ENCODE peak calls at places on chromosome 18, in eight cellular contexts. V is sigmoid colon; J is CD8-positive, alpha-beta T cell; H is ovary; Z is stomach; X is breast epithelium; M is brain microvascular endothelial cell; L is AG04450. F is an unnamed sample.
A peak's percentile ranks its signal among the peaks of the same experiment; 100 is the strongest.

GRCh38 chr18:32956591-32957310 is 183.9 kb upstream of the KLHL14 start:
- DNase-seq in H (no peak), L (peak; percentile 2), Z (no peak), J (no peak), M (peak; percentile 22), X (no peak), V (no peak), F (no peak)

GRCh38 chr18:12074734-12075133 is 18.9 kb upstream of the ANKRD62 start:
- DNase-seq in J (no peak), V (no peak), Z (no peak), H (no peak), L (no peak), M (peak; percentile 21), X (no peak), F (no peak)

GRCh38 chr18:31512203-31512764 is 14.3 kb downstream of the DSG2 start:
- DNase-seq in H (no peak), Z (peak; percentile 32), L (no peak), J (no peak), M (peak; percentile 90), X (no peak), V (no peak), F (no peak)

GRCh38 chr18:78596794-78597193 is 382.8 kb upstream of the SALL3 start:
- DNase-seq in H (no peak), L (no peak), Z (no peak), V (no peak), J (no peak), M (no peak), X (no peak), F (no peak)

GRCh38 chr18:38634117-38634516 is 1068.5 kb upstream of the CELF4 start:
- DNase-seq in H (no peak), L (no peak), V (no peak), Z (no peak), X (no peak), J (no peak), M (no peak), F (no peak)

GRCh38 chr18:58043452-58044369 is at the start of gene NEDD4L:
- DNase-seq in L (peak; percentile 65), X (peak; percentile 80), H (peak; percentile 83), M (peak; percentile 84), Z (peak; percentile 89), J (peak; percentile 66), V (peak; percentile 92), F (peak; percentile 69)

GRCh38 chr18:51128533-51128932 is 68.9 kb downstream of the MEX3C start:
- DNase-seq in J (no peak), X (no peak), M (no peak), H (no peak), V (no peak), Z (no peak), L (no peak), F (no peak)

GRCh38 chr18:65769653-65770052 is 18.8 kb downstream of the CDH7 start:
- DNase-seq in X (no peak), Z (no peak), J (no peak), V (no peak), H (no peak), M (no peak), L (no peak), F (no peak)

GRCh38 chr18:24731158-24731557 is 270.7 kb downstream of the HRH4 start:
- DNase-seq in L (no peak), Z (no peak), V (no peak), X (no peak), J (no peak), M (no peak), H (no peak), F (no peak)

GRCh38 chr18:44731866-44732555 is 51.3 kb downstream of the SETBP1 start:
- DNase-seq in H (no peak), V (no peak), Z (no peak), X (no peak), L (no peak), J (no peak), M (peak; percentile 39), F (no peak)

GRCh38 chr18:76464281-76465259 is 30.5 kb downstream of the ZNF516 start:
- DNase-seq in X (no peak), V (peak; percentile 41), H (no peak), L (no peak), M (no peak), J (no peak), Z (no peak), F (no peak)

GRCh38 chr18:8424917-8425725 is 184.1 kb upstream of the RAB12 start:
- DNase-seq in X (no peak), H (no peak), Z (no peak), L (peak; percentile 13), M (peak; percentile 63), J (no peak), V (no peak), F (no peak)

GRCh38 chr18:8424481-8424880 is 184.8 kb upstream of the RAB12 start:
- DNase-seq in Z (no peak), L (no peak), H (no peak), J (no peak), M (peak; percentile 16), X (no peak), V (no peak), F (no peak)

GRCh38 chr18:8427339-8427738 is 181.9 kb upstream of the RAB12 start:
- DNase-seq in L (no peak), H (no peak), Z (no peak), M (no peak), X (no peak), J (no peak), V (no peak), F (no peak)

GRCh38 chr18:8428951-8429350 is 180.3 kb upstream of the RAB12 start:
- DNase-seq in M (no peak), Z (no peak), J (no peak), V (no peak), X (no peak), H (no peak), L (no peak), F (no peak)

DNA sequence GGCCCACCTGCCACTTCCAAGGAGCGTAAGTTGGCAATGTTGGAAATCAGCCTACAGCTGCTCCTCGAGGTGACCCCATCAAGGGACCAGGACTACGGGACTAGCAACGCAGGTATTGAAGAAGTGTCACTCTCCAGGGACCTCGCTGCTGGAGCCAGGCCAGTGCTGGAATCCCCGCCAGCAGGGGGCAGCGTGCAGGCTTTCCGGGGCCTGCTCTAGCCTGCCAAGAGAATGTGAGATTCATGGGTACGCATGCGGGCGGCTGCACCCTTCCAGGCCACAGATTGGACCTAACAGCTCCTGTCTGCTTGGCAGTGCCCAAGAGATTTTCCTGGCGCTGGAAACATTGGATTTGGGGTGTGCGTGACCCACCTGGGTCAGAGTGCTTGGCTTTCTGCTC is 182.8 kb upstream of the RAB12 start:
- DNase-seq in M (no peak), X (no peak), J (no peak), L (no peak), H (no peak), Z (no peak), V (no peak), F (no peak)
- TF ChIP-seq CTCF in M (peak; percentile 59), X (no peak), J (no peak), L (peak; percentile 22), H (no peak), Z (no peak), V (no peak), F (no peak)

GRCh38 chr18:7224198-7224597 is 6.7 kb upstream of the LRRC30 start:
- DNase-seq in H (no peak), V (no peak), Z (no peak), J (no peak), L (no peak), X (no peak), M (no peak), F (no peak)

GRCh38 chr18:7221424-7222155 is 9.3 kb upstream of the LRRC30 start:
- DNase-seq in Z (no peak), H (no peak), M (peak; percentile 76), X (no peak), J (no peak), L (peak; percentile 29), V (no peak), F (no peak)
- TF ChIP-seq CTCF in Z (peak; percentile 29), H (no peak), M (peak; percentile 93), X (no peak), J (no peak), L (peak; percentile 88), V (no peak), F (peak; percentile 81)

GRCh38 chr18:35027206-35027605 is 14.0 kb upstream of the MAPRE2 start:
- DNase-seq in L (no peak), V (no peak), Z (no peak), M (no peak), X (no peak), H (no peak), J (no peak), F (no peak)

GRCh38 chr18:35024196-35024595 is 17.0 kb upstream of the MAPRE2 start:
- DNase-seq in L (no peak), H (no peak), M (no peak), J (no peak), X (no peak), V (no peak), Z (no peak), F (no peak)

GRCh38 chr18:35024965-35025364 is 16.2 kb upstream of the MAPRE2 start:
- DNase-seq in H (peak; percentile 60), Z (peak; percentile 81), M (peak; percentile 34), J (no peak), L (peak; percentile 74), X (peak; percentile 55), V (peak; percentile 96), F (no peak)

GRCh38 chr18:35028556-35028955 is 12.7 kb upstream of the MAPRE2 start:
- DNase-seq in J (no peak), M (no peak), Z (no peak), L (no peak), X (no peak), H (no peak), V (no peak), F (no peak)

GRCh38 chr18:35026407-35027061 is 14.7 kb upstream of the MAPRE2 start:
- DNase-seq in M (no peak), V (no peak), H (no peak), L (no peak), J (no peak), X (no peak), Z (no peak), F (no peak)
- TF ChIP-seq CTCF in M (no peak), V (no peak), H (no peak), L (peak; percentile 2), J (peak; percentile 61), X (no peak), Z (no peak), F (no peak)

GRCh38 chr18:62402342-62402948 is 77.3 kb downstream of the TNFRSF11A start:
- DNase-seq in Z (no peak), L (no peak), M (no peak), V (no peak), H (no peak), X (no peak), J (no peak), F (no peak)
- TF ChIP-seq CTCF in Z (no peak), L (no peak), M (no peak), V (no peak), H (no peak), X (no peak), J (no peak), F (no peak)